ENCODE peak calls at places on chromosomes 7 and 10, in five cellular contexts. G is activated T-helper 1 cell treated with Interleukin-2 at 50 U/mL for 16 hours, W is cardiac muscle cell, L is heart left ventricle, T is RWPE1. E is an unnamed sample.

GRCh38 chr10:33145451-33146188 is 187.6 kb upstream of the ITGB1 start:
- DNase-seq in G (no peak), T (no peak), W (no peak), L (no peak), E (no peak)

GRCh38 chr7:93307943-93308342 is 75.8 kb downstream of the VPS50 start:
- DNase-seq in W (no peak), G (no peak), T (no peak), L (no peak), E (no peak)

GRCh38 chr7:143356414-143357050 is 6.0 kb downstream of the FAM131B start:
- DNase-seq in L (no peak), T (no peak), W (no peak), G (no peak), E (no peak)

GRCh38 chr10:131083915-131084790 is 227.4 kb downstream of the TCERG1L start:
- DNase-seq in L (no peak), G (no peak), W (no peak), T (no peak), E (no peak)

GRCh38 chr7:92813390-92814024 is 22.9 kb downstream of the CDK6 start:
- DNase-seq in L (no peak), G (no peak), W (no peak), T (no peak), E (no peak)

GRCh38 chr10:122514045-122514840 is 46.3 kb upstream of the DMBT1 start:
- DNase-seq in W (no peak), T (no peak), G (no peak), L (no peak), E (no peak)

GRCh38 chr7:143279186-143280098 is 5.3 kb upstream of the TMEM139 start:
- DNase-seq in L (no peak), G (no peak), T (no peak), W (no peak), E (no peak)

GRCh38 chr7:80189638-80190037 is 55.0 kb downstream of the GNAI1 start:
- DNase-seq in G (no peak), L (no peak), T (no peak), W (no peak), E (no peak)

GRCh38 chr7:41769162-41769561 is 66.3 kb upstream of the INHBA start:
- DNase-seq in L (no peak), T (no peak), G (no peak), W (no peak), E (no peak)

GRCh38 chr7:93160410-93160809 is 12.2 kb upstream of the SAMD9L start:
- DNase-seq in T (no peak), G (no peak), L (no peak), W (no peak), E (no peak)

GRCh38 chr7:34949356-34949755 is 87.9 kb downstream of the DPY19L1 start:
- DNase-seq in G (no peak), L (no peak), T (no peak), W (no peak), E (no peak)

GRCh38 chr7:43700059-43700501 is 29.2 kb downstream of the COA1 start:
- DNase-seq in T (peak), G (no peak), L (no peak), W (peak), E (no peak)

GRCh38 chr10:60536529-60537114 is 146.9 kb upstream of the ANK3 start:
- DNase-seq in W (no peak), L (no peak), G (no peak), T (peak), E (no peak)

GRCh38 chr7:71752171-71752935 is 620.4 kb downstream of the GALNT17 start:
- DNase-seq in T (peak), W (peak), L (peak), G (peak), E (no peak)

GRCh38 chr7:80472491-80473200 is 39.2 kb downstream of the GNAT3 start:
- DNase-seq in L (no peak), G (no peak), W (no peak), T (no peak), E (no peak)

GRCh38 chr7:115593111-115593510 is 437.5 kb downstream of the TFEC start:
- DNase-seq in L (no peak), T (no peak), W (no peak), G (no peak), E (no peak)

GRCh38 chr7:41648506-41648905 is 54.4 kb downstream of the INHBA start:
- DNase-seq in T (no peak), G (no peak), L (no peak), W (no peak), E (no peak)

GRCh38 chr7:72751978-72752377 is 76.0 kb downstream of the TYW1B start:
- DNase-seq in L (no peak), W (peak), G (no peak), T (no peak), E (no peak)

GRCh38 chr10:96513686-96514551 is at the start of gene TLL2:
- DNase-seq in G (peak), L (peak), T (peak), W (peak), E (peak)

GRCh38 chr7:157255201-157255606 is 81.6 kb upstream of the DNAJB6 start:
- DNase-seq in W (no peak), T (no peak), G (no peak), L (no peak), E (no peak)

GRCh38 chr10:17873946-17874345 is 64.8 kb downstream of the MRC1 start:
- DNase-seq in T (no peak), W (no peak), L (no peak), G (no peak), E (no peak)

GRCh38 chr7:1372671-1373379 is 86.4 kb downstream of the MICALL2 start:
- DNase-seq in T (no peak), G (no peak), L (no peak), W (no peak), E (no peak)

GRCh38 chr7:77587276-77587675 is 50.2 kb downstream of the PTPN12 start:
- DNase-seq in L (no peak), T (no peak), W (no peak), G (no peak), E (no peak)

GRCh38 chr10:86321568-86321967 is 45.0 kb downstream of the GRID1 start:
- DNase-seq in G (no peak), W (no peak), T (no peak), L (no peak), E (no peak)

GRCh38 chr10:114492351-114493037 is 88.2 kb upstream of the AFAP1L2 start:
- DNase-seq in T (peak), W (no peak), L (no peak), G (no peak), E (no peak)

GRCh38 chr7:90222811-90223725 is 11.5 kb downstream of the STEAP2 start:
- DNase-seq in W (no peak), G (no peak), L (peak), T (no peak), E (no peak)

GRCh38 chr7:130476287-130477001 is 15.4 kb upstream of the MEST start:
- DNase-seq in L (no peak), T (no peak), G (no peak), W (no peak), E (no peak)

GRCh38 chr10:3887885-3888476 is 103.0 kb upstream of the KLF6 start:
- DNase-seq in G (peak), T (peak), L (peak), W (no peak), E (peak)

E was measured in T-helper 22 cell.